ENCODE peak calls at places on chromosomes 7 and 10, in four cellular contexts. One of them, this sample, is unnamed.
A peak's percentile ranks its signal among the peaks of the same experiment; 100 is the strongest.

GRCh38 chr10:114917927-114918672 is 19.9 kb upstream of the TRUB1 start:
- DNase-seq in GM23248: no peak
- DNase-seq in astrocyte: peak; percentile 88
- DNase-seq in uterus: no peak
- DNase-seq in this sample: no peak

GRCh38 chr7:151542606-151543130 is 23.0 kb upstream of the RHEB start:
- DNase-seq in GM23248: no peak
- DNase-seq in astrocyte: no peak
- DNase-seq in uterus: no peak
- DNase-seq in this sample: no peak

GRCh38 chr7:120272261-120272895 is 597 bp upstream of the KCND2 start:
- DNase-seq in astrocyte: peak; percentile 33
- DNase-seq in GM23248: peak; percentile 78
- DNase-seq in uterus: peak; percentile 42
- DNase-seq in this sample: no peak

GRCh38 chr7:128860158-128861073 is 2.2 kb upstream of the ATP6V1F start:
- DNase-seq in GM23248: peak; percentile 73
- DNase-seq in astrocyte: peak; percentile 56
- DNase-seq in uterus: peak; percentile 55
- DNase-seq in this sample: no peak

GRCh38 chr10:71666607-71667373 is 52.8 kb downstream of the C10orf105 start:
- DNase-seq in GM23248: no peak
- DNase-seq in astrocyte: peak; percentile 5
- DNase-seq in uterus: no peak
- DNase-seq in this sample: no peak

GRCh38 chr10:119301397-119301796 is 94.0 kb downstream of the GRK5 start:
- DNase-seq in uterus: peak; percentile 53
- DNase-seq in GM23248: no peak
- DNase-seq in astrocyte: no peak
- DNase-seq in this sample: no peak

GRCh38 chr10:17606547-17607040 is 10.6 kb downstream of the HACD1 start:
- DNase-seq in astrocyte: no peak
- DNase-seq in uterus: no peak
- DNase-seq in GM23248: no peak
- DNase-seq in this sample: no peak

GRCh38 chr7:93146465-93147127 is 1.6 kb downstream of the SAMD9L start:
- DNase-seq in astrocyte: no peak
- DNase-seq in GM23248: peak; percentile 28
- DNase-seq in uterus: no peak
- DNase-seq in this sample: no peak

GRCh38 chr10:62467509-62467908 is 93.3 kb downstream of the ZNF365 start:
- DNase-seq in GM23248: peak; percentile 73
- DNase-seq in uterus: no peak
- DNase-seq in astrocyte: peak; percentile 68
- DNase-seq in this sample: no peak

GRCh38 chr10:80814147-80814652 is 276.5 kb downstream of the SH2D4B start:
- DNase-seq in GM23248: no peak
- DNase-seq in uterus: no peak
- DNase-seq in astrocyte: no peak
- DNase-seq in this sample: no peak

GRCh38 chr10:17028843-17029580 is 100.6 kb downstream of the CUBN start:
- DNase-seq in astrocyte: no peak
- DNase-seq in uterus: no peak
- DNase-seq in GM23248: peak; percentile 15
- DNase-seq in this sample: no peak

GRCh38 chr10:17257466-17258321 is 29.7 kb downstream of the VIM start:
- DNase-seq in astrocyte: peak; percentile 58
- DNase-seq in uterus: peak; percentile 65
- DNase-seq in GM23248: peak; percentile 87
- DNase-seq in this sample: peak; percentile 27

GRCh38 chr10:112520864-112521263 is 73.8 kb downstream of the VTI1A start:
- DNase-seq in uterus: no peak
- DNase-seq in astrocyte: no peak
- DNase-seq in GM23248: no peak
- DNase-seq in this sample: no peak

GRCh38 chr7:49324707-49325106 is 400.4 kb downstream of the CDC14C start:
- DNase-seq in astrocyte: peak; percentile 3
- DNase-seq in GM23248: no peak
- DNase-seq in uterus: no peak
- DNase-seq in this sample: no peak

GRCh38 chr7:31938650-31939049 is 131.6 kb downstream of the PDE1C start:
- DNase-seq in astrocyte: peak; percentile 54
- DNase-seq in uterus: no peak
- DNase-seq in GM23248: peak; percentile 73
- DNase-seq in this sample: no peak

GRCh38 chr7:936131-937054 is 18.1 kb downstream of the ADAP1 start:
- DNase-seq in GM23248: peak; percentile 48
- DNase-seq in uterus: no peak
- DNase-seq in astrocyte: peak; percentile 32
- DNase-seq in this sample: no peak

GRCh38 chr7:126574838-126575250 is 677.9 kb downstream of the GRM8 start:
- DNase-seq in astrocyte: peak; percentile 69
- DNase-seq in GM23248: peak; percentile 10
- DNase-seq in uterus: no peak
- DNase-seq in this sample: no peak

GRCh38 chr7:159143780-159144755 is 599 bp downstream of the VIPR2 start:
- DNase-seq in uterus: no peak
- DNase-seq in astrocyte: no peak
- DNase-seq in GM23248: peak; percentile 6
- DNase-seq in this sample: no peak

GRCh38 chr7:54792383-54792782 is 33.4 kb upstream of the SEC61G start:
- DNase-seq in astrocyte: no peak
- DNase-seq in GM23248: no peak
- DNase-seq in uterus: no peak
- DNase-seq in this sample: no peak

GRCh38 chr10:20995123-20995978 is 98.2 kb upstream of the NEBL start:
- DNase-seq in astrocyte: no peak
- DNase-seq in GM23248: no peak
- DNase-seq in uterus: no peak
- DNase-seq in this sample: no peak

GRCh38 chr7:139116999-139117398 is 7.5 kb upstream of the ZC3HAV1 start:
- DNase-seq in GM23248: no peak
- DNase-seq in uterus: no peak
- DNase-seq in astrocyte: no peak
- DNase-seq in this sample: no peak

GRCh38 chr7:40658731-40659130 is 523.9 kb downstream of the SUGCT start:
- DNase-seq in astrocyte: peak; percentile 33
- DNase-seq in GM23248: peak; percentile 90
- DNase-seq in uterus: no peak
- DNase-seq in this sample: no peak

GRCh38 chr10:28577506-28577905 is 44.6 kb downstream of the WAC start:
- DNase-seq in uterus: no peak
- DNase-seq in GM23248: no peak
- DNase-seq in astrocyte: no peak
- DNase-seq in this sample: no peak

GRCh38 chr7:80428161-80429054 is 83.5 kb downstream of the GNAT3 start:
- DNase-seq in GM23248: peak; percentile 75
- DNase-seq in astrocyte: peak; percentile 36
- DNase-seq in uterus: no peak
- DNase-seq in this sample: no peak

GRCh38 chr7:116527521-116527920 is 2.7 kb downstream of the CAV1 start:
- DNase-seq in uterus: no peak
- DNase-seq in GM23248: peak; percentile 59
- DNase-seq in astrocyte: no peak
- DNase-seq in this sample: no peak

DNA sequence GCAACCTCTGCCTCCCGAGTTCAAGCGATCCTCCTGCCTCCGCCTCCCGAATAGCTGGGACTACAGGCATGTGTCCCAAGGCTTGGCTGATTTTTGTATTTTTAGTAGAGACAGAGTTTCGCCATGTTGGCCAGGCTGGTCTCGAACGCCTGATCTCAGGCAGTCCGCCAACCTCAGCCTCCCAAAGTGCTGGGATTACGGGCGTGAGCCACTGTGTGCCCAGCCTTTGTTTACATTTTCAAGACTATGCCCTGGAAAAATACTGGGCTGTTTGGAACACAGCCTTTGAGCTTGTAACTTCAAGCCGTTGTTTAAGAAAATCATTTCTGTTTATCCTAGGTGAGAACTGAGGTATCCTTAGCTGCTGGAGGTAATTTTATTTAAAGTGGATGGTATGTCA is 1.9 kb downstream of the ZKSCAN1 start:
- DNase-seq in uterus: no peak
- DNase-seq in GM23248: no peak
- DNase-seq in astrocyte: no peak
- DNase-seq in this sample: no peak
- H3K27ac ChIP-seq in uterus: no peak overlapping the region
- H3K27ac ChIP-seq in GM23248: no peak overlapping the region
- H3K27ac ChIP-seq in astrocyte: no peak overlapping the region
- H3K27ac ChIP-seq in this sample: peak overlapping the region; percentile 98

GRCh38 chr10:3954615-3955014 is 169.6 kb upstream of the KLF6 start:
- DNase-seq in uterus: no peak
- DNase-seq in GM23248: no peak
- DNase-seq in astrocyte: no peak
- DNase-seq in this sample: no peak
- H3K27ac ChIP-seq in uterus: no peak overlapping the region
- H3K27ac ChIP-seq in GM23248: no peak overlapping the region
- H3K27ac ChIP-seq in astrocyte: no peak overlapping the region
- H3K27ac ChIP-seq in this sample: no peak overlapping the region

GRCh38 chr7:144822223-144822622 is 13.6 kb downstream of the TPK1 start:
- DNase-seq in GM23248: no peak
- DNase-seq in astrocyte: no peak
- DNase-seq in uterus: no peak
- DNase-seq in this sample: no peak

GRCh38 chr7:144818516-144818915 is 17.3 kb downstream of the TPK1 start:
- DNase-seq in uterus: no peak
- DNase-seq in astrocyte: no peak
- DNase-seq in GM23248: no peak
- DNase-seq in this sample: no peak

GRCh38 chr7:144820557-144820956 is 15.3 kb downstream of the TPK1 start:
- DNase-seq in uterus: no peak
- DNase-seq in astrocyte: no peak
- DNase-seq in GM23248: no peak
- DNase-seq in this sample: no peak

GRCh38 chr7:144819566-144819965 is 16.3 kb downstream of the TPK1 start:
- DNase-seq in astrocyte: no peak
- DNase-seq in uterus: no peak
- DNase-seq in GM23248: no peak
- DNase-seq in this sample: no peak

GRCh38 chr7:144821069-144821468 is 14.8 kb downstream of the TPK1 start:
- DNase-seq in GM23248: no peak
- DNase-seq in astrocyte: no peak
- DNase-seq in uterus: no peak
- DNase-seq in this sample: no peak
- H3K27ac ChIP-seq in GM23248: no peak overlapping the region
- H3K27ac ChIP-seq in astrocyte: no peak overlapping the region
- H3K27ac ChIP-seq in uterus: no peak overlapping the region
- H3K27ac ChIP-seq in this sample: no peak overlapping the region

GRCh38 chr7:36303202-36304098 is 86.2 kb upstream of the ANLN start:
- DNase-seq in astrocyte: peak; percentile 87
- DNase-seq in GM23248: peak; percentile 100
- DNase-seq in uterus: peak; percentile 63
- DNase-seq in this sample: peak; percentile 69

GRCh38 chr7:36301914-36302771 is 87.5 kb upstream of the ANLN start:
- DNase-seq in uterus: no peak
- DNase-seq in GM23248: no peak
- DNase-seq in astrocyte: peak; percentile 39
- DNase-seq in this sample: no peak

GRCh38 chr7:36305226-36305625 is 84.4 kb upstream of the ANLN start:
- DNase-seq in astrocyte: no peak
- DNase-seq in GM23248: no peak
- DNase-seq in uterus: no peak
- DNase-seq in this sample: no peak

GRCh38 chr7:36305648-36306047 is 84.0 kb upstream of the ANLN start:
- DNase-seq in uterus: no peak
- DNase-seq in GM23248: no peak
- DNase-seq in astrocyte: no peak
- DNase-seq in this sample: no peak

DNA sequence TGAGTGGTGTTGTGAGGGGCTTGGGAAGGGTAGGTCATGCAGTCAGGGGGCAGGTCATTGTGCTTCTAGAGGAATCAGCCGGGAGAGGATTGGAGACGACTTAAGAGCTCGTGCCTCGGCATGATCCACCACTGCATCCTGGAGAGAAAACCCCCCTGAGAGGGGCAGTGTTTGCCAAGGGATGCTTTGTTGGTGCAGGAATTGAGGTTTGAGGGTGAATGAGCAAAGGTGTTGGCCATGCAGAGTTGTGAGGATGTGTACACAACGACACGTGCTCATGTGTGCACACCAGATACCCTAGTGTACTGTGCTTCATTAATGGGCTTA is 85.6 kb upstream of the ANLN start:
- DNase-seq in uterus: no peak
- DNase-seq in GM23248: no peak
- DNase-seq in astrocyte: no peak
- DNase-seq in this sample: no peak
- H3K27ac ChIP-seq in uterus: no peak overlapping the region
- H3K27ac ChIP-seq in GM23248: peak overlapping the region; percentile 74
- H3K27ac ChIP-seq in astrocyte: peak overlapping the region; percentile 19
- H3K27ac ChIP-seq in this sample: peak overlapping the region; percentile 89

DNA sequence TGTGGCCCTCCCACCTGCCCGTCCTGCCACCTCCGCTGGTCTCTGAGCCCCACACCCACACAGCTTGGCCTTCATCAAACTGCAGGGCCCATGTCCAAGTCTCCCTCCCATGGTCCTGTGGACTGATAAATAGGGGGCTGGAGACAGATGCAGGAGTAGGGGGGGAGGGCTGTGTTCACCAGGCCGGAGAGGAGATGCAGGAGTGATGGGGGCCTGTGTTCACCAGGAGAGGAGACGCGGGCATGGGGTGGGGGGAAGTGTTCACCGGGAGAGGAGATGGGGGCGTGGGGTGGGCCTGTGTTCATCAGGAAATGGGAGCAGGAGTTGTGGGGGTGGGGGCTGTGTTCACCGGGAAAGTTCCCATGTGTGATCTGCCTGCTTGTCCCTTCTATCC is 37.0 kb downstream of the JAKMIP3 start:
- DNase-seq in uterus: no peak
- DNase-seq in astrocyte: no peak
- DNase-seq in GM23248: no peak
- DNase-seq in this sample: no peak
- H3K27ac ChIP-seq in uterus: no peak overlapping the region
- H3K27ac ChIP-seq in astrocyte: no peak overlapping the region
- H3K27ac ChIP-seq in GM23248: no peak overlapping the region
- H3K27ac ChIP-seq in this sample: no peak overlapping the region

This sample was measured in substantia nigra.